ENCODE peak calls at places on chromosomes 16 and 17, in seven cellular contexts. One of them, this sample, is unnamed.

GRCh38 chr16:69123894-69124293 is 8.5 kb downstream of the CHTF8 start:
- DNase-seq in body of pancreas: peak; percentile 76
- DNase-seq in heart left ventricle: peak; percentile 67
- DNase-seq in IMR-90: peak; percentile 76
- DNase-seq in Peyer's patch: no peak
- DNase-seq in GM12878: no peak
- DNase-seq in ovary: peak; percentile 71
- DNase-seq in this sample: no peak

GRCh38 chr17:64205804-64206203 is 57.3 kb downstream of the TEX2 start:
- DNase-seq in body of pancreas: no peak
- DNase-seq in heart left ventricle: no peak
- DNase-seq in IMR-90: peak; percentile 63
- DNase-seq in Peyer's patch: no peak
- DNase-seq in GM12878: no peak
- DNase-seq in ovary: no peak
- DNase-seq in this sample: no peak

GRCh38 chr16:83887088-83887487 is 11.8 kb upstream of the MLYCD start:
- DNase-seq in body of pancreas: peak; percentile 25
- DNase-seq in heart left ventricle: no peak
- DNase-seq in IMR-90: no peak
- DNase-seq in Peyer's patch: no peak
- DNase-seq in GM12878: no peak
- DNase-seq in ovary: no peak
- DNase-seq in this sample: no peak

GRCh38 chr17:65683428-65683827 is 122.0 kb upstream of the AXIN2 start:
- DNase-seq in body of pancreas: no peak
- DNase-seq in heart left ventricle: no peak
- DNase-seq in IMR-90: no peak
- DNase-seq in Peyer's patch: no peak
- DNase-seq in GM12878: no peak
- DNase-seq in ovary: no peak
- DNase-seq in this sample: no peak

GRCh38 chr17:7261377-7262191 is 694 bp downstream of the CLDN7 start:
- DNase-seq in body of pancreas: peak; percentile 38
- DNase-seq in heart left ventricle: no peak
- DNase-seq in IMR-90: no peak
- DNase-seq in Peyer's patch: peak; percentile 64
- DNase-seq in GM12878: no peak
- DNase-seq in ovary: no peak
- DNase-seq in this sample: peak; percentile 42

GRCh38 chr16:68399456-68399855 is 48.9 kb downstream of the SMPD3 start:
- DNase-seq in body of pancreas: no peak
- DNase-seq in heart left ventricle: no peak
- DNase-seq in IMR-90: peak; percentile 2
- DNase-seq in Peyer's patch: peak; percentile 15
- DNase-seq in GM12878: no peak
- DNase-seq in ovary: no peak
- DNase-seq in this sample: no peak

GRCh38 chr16:85602402-85602801 is 10.7 kb upstream of the GSE1 start:
- DNase-seq in body of pancreas: no peak
- DNase-seq in heart left ventricle: no peak
- DNase-seq in IMR-90: no peak
- DNase-seq in Peyer's patch: no peak
- DNase-seq in GM12878: no peak
- DNase-seq in ovary: no peak
- DNase-seq in this sample: no peak

GRCh38 chr17:19672009-19672837 is 23.7 kb downstream of the ALDH3A2 start:
- DNase-seq in body of pancreas: peak; percentile 65
- DNase-seq in heart left ventricle: peak; percentile 62
- DNase-seq in IMR-90: peak; percentile 8
- DNase-seq in Peyer's patch: peak; percentile 57
- DNase-seq in GM12878: no peak
- DNase-seq in ovary: no peak
- DNase-seq in this sample: peak; percentile 87

GRCh38 chr17:40561871-40562611 is 3.2 kb downstream of the CCR7 start:
- DNase-seq in body of pancreas: no peak
- DNase-seq in heart left ventricle: no peak
- DNase-seq in IMR-90: no peak
- DNase-seq in Peyer's patch: peak; percentile 18
- DNase-seq in GM12878: peak; percentile 78
- DNase-seq in ovary: no peak
- DNase-seq in this sample: peak; percentile 29

GRCh38 chr17:61635913-61636432 is 45.0 kb upstream of the NACA2 start:
- DNase-seq in body of pancreas: peak; percentile 49
- DNase-seq in heart left ventricle: no peak
- DNase-seq in IMR-90: peak; percentile 66
- DNase-seq in Peyer's patch: no peak
- DNase-seq in GM12878: peak; percentile 35
- DNase-seq in ovary: no peak
- DNase-seq in this sample: peak; percentile 51

GRCh38 chr17:69567130-69567529 is 152.6 kb downstream of the MAP2K6 start:
- DNase-seq in body of pancreas: no peak
- DNase-seq in heart left ventricle: no peak
- DNase-seq in IMR-90: peak; percentile 31
- DNase-seq in Peyer's patch: no peak
- DNase-seq in GM12878: no peak
- DNase-seq in ovary: no peak
- DNase-seq in this sample: no peak

GRCh38 chr16:12449795-12450194 is 353.9 kb downstream of the CPPED1 start:
- DNase-seq in body of pancreas: no peak
- DNase-seq in heart left ventricle: no peak
- DNase-seq in IMR-90: peak; percentile 24
- DNase-seq in Peyer's patch: no peak
- DNase-seq in GM12878: no peak
- DNase-seq in ovary: no peak
- DNase-seq in this sample: no peak

GRCh38 chr16:9597967-9598730 is 506.7 kb downstream of the HAPSTR1 start:
- DNase-seq in body of pancreas: no peak
- DNase-seq in heart left ventricle: no peak
- DNase-seq in IMR-90: no peak
- DNase-seq in Peyer's patch: no peak
- DNase-seq in GM12878: no peak
- DNase-seq in ovary: no peak
- DNase-seq in this sample: no peak

GRCh38 chr17:6506679-6507231 is 49.6 kb downstream of the PITPNM3 start:
- DNase-seq in body of pancreas: no peak
- DNase-seq in heart left ventricle: no peak
- DNase-seq in IMR-90: no peak
- DNase-seq in Peyer's patch: peak; percentile 60
- DNase-seq in GM12878: no peak
- DNase-seq in ovary: no peak
- DNase-seq in this sample: no peak

GRCh38 chr17:75720656-75721462 is at the start of gene ITGB4:
- DNase-seq in body of pancreas: peak; percentile 91
- DNase-seq in heart left ventricle: peak; percentile 33
- DNase-seq in IMR-90: no peak
- DNase-seq in Peyer's patch: peak; percentile 94
- DNase-seq in GM12878: no peak
- DNase-seq in ovary: no peak
- DNase-seq in this sample: peak; percentile 65

GRCh38 chr17:50956409-50956749 is 90.2 kb upstream of the TOB1 start:
- DNase-seq in body of pancreas: no peak
- DNase-seq in heart left ventricle: no peak
- DNase-seq in IMR-90: no peak
- DNase-seq in Peyer's patch: no peak
- DNase-seq in GM12878: no peak
- DNase-seq in ovary: no peak
- DNase-seq in this sample: no peak

DNA sequence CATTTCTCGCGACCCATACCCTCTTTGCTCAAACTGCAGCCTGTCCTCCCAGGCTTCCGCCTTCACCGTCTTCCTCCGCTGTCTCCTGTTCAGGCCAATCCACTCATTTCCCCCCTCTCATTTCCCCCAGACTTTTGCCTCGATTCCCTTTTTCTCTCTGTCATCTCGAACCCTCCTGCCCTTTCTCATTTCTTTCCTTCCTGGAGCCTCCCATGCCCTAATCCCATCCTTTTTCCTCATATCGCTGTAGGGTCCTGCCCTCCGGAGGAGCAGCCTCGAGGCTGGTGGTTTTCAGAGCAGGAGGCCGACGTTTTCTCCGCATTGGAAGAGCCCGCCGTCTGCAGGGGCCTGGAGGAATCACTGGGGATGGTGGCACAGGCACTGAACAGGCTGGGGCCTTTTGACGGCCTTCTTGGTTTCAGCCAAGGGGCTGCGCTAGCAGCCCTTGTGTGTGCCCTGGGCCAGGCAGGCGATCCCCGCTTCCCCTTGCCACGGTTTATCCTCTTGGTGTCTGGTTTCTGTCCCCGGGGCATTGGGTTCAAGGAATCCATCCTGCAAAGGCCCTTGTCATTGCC is 620 bp downstream of the OVCA2 start:
- DNase-seq in body of pancreas: no peak
- DNase-seq in heart left ventricle: no peak
- DNase-seq in IMR-90: no peak
- DNase-seq in Peyer's patch: no peak
- DNase-seq in GM12878: no peak
- DNase-seq in ovary: no peak
- DNase-seq in this sample: no peak
- TF ChIP-seq CTCF in body of pancreas: no peak
- TF ChIP-seq CTCF in heart left ventricle: no peak
- TF ChIP-seq CTCF in IMR-90: peak; percentile 15
- TF ChIP-seq CTCF in Peyer's patch: no peak
- TF ChIP-seq CTCF in GM12878: peak; percentile 5
- TF ChIP-seq CTCF in ovary: no peak
- TF ChIP-seq CTCF in this sample: no peak

GRCh38 chr16:81313731-81314602 is 795 bp upstream of the GAN start:
- DNase-seq in body of pancreas: no peak
- DNase-seq in heart left ventricle: no peak
- DNase-seq in IMR-90: no peak
- DNase-seq in Peyer's patch: no peak
- DNase-seq in GM12878: no peak
- DNase-seq in ovary: no peak
- DNase-seq in this sample: no peak

GRCh38 chr16:81315271-81316175 is 761 bp downstream of the GAN start:
- DNase-seq in body of pancreas: peak; percentile 58
- DNase-seq in heart left ventricle: peak; percentile 67
- DNase-seq in IMR-90: peak; percentile 51
- DNase-seq in Peyer's patch: peak; percentile 81
- DNase-seq in GM12878: no peak
- DNase-seq in ovary: peak; percentile 54
- DNase-seq in this sample: peak; percentile 74

GRCh38 chr16:81311762-81312161 is 3.0 kb upstream of the GAN start:
- DNase-seq in body of pancreas: no peak
- DNase-seq in heart left ventricle: no peak
- DNase-seq in IMR-90: no peak
- DNase-seq in Peyer's patch: no peak
- DNase-seq in GM12878: no peak
- DNase-seq in ovary: no peak
- DNase-seq in this sample: no peak

GRCh38 chr16:81316176-81316496 is 1.4 kb downstream of the GAN start:
- DNase-seq in body of pancreas: no peak
- DNase-seq in heart left ventricle: no peak
- DNase-seq in IMR-90: no peak
- DNase-seq in Peyer's patch: no peak
- DNase-seq in GM12878: no peak
- DNase-seq in ovary: no peak
- DNase-seq in this sample: no peak

GRCh38 chr16:81314603-81315270 is at the start of gene GAN:
- DNase-seq in body of pancreas: peak; percentile 96
- DNase-seq in heart left ventricle: peak; percentile 96
- DNase-seq in IMR-90: peak; percentile 95
- DNase-seq in Peyer's patch: peak; percentile 96
- DNase-seq in GM12878: peak; percentile 82
- DNase-seq in ovary: peak; percentile 93
- DNase-seq in this sample: peak; percentile 97
- TF ChIP-seq POLR2A in body of pancreas: peak; percentile 87
- TF ChIP-seq POLR2A in heart left ventricle: peak; percentile 67
- TF ChIP-seq POLR2A in IMR-90: peak; percentile 75
- TF ChIP-seq POLR2A in Peyer's patch: peak; percentile 94
- TF ChIP-seq POLR2A in GM12878: peak; percentile 88
- TF ChIP-seq POLR2A in ovary: peak; percentile 87
- TF ChIP-seq POLR2A in this sample: peak; percentile 91

DNA sequence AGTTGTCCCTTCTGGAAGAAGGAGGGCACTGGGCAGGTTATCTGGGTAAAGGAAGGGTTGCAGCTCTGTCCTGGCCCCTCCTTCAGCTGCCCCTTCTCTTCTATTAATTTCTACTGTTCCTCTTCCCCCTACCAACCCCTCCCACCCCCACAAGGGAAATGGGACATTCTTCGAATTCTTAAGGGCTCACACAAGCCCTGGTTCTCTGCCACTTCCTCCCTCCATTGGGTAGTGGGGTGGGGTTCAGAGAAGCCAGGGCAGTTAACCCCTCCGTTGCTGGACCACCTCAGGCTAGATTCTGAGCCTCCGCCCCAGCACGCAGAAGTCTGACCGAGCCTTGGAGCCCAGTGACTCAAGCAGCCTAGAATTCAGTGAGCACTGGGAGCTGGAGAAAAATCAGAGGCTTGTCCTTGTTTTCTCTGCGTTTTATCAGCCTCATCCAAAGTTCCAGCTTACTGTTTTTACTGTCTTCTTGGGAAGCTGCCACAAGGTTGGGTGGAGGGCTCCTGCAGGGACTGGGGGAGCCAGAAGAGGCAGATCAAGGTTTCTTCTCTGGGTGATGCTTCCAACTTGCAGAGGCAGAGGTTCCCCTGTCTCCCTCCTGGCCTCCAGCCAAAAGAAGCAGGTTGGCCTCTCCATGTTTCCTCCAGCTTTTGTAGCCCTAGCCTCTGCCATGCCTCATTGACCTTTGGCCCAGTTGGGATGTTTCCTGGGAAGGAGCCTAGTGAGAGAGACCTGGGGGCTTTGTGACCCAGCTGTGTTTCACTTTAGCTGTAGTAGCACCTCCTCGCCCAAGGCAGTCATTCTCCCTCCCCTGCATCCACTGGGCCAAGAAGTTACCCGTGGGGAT is 10.2 kb downstream of the LASP1 start:
- DNase-seq in body of pancreas: peak; percentile 68
- DNase-seq in heart left ventricle: peak; percentile 63
- DNase-seq in IMR-90: peak; percentile 83
- DNase-seq in Peyer's patch: no peak
- DNase-seq in GM12878: no peak
- DNase-seq in ovary: peak; percentile 70
- DNase-seq in this sample: no peak
- H3K4me1 ChIP-seq in body of pancreas: peaks cover 69% of the 10 kb centered on the region
- H3K4me1 ChIP-seq in heart left ventricle: peaks cover 9% of the 10 kb centered on the region
- H3K4me1 ChIP-seq in IMR-90: peaks cover 59% of the 10 kb centered on the region
- H3K4me1 ChIP-seq in Peyer's patch: peaks cover 24% of the 10 kb centered on the region
- H3K4me1 ChIP-seq in GM12878: peaks cover 42% of the 10 kb centered on the region
- H3K4me1 ChIP-seq in ovary: peaks cover 32% of the 10 kb centered on the region
- H3K4me1 ChIP-seq in this sample: peaks cover 64% of the 10 kb centered on the region

DNA sequence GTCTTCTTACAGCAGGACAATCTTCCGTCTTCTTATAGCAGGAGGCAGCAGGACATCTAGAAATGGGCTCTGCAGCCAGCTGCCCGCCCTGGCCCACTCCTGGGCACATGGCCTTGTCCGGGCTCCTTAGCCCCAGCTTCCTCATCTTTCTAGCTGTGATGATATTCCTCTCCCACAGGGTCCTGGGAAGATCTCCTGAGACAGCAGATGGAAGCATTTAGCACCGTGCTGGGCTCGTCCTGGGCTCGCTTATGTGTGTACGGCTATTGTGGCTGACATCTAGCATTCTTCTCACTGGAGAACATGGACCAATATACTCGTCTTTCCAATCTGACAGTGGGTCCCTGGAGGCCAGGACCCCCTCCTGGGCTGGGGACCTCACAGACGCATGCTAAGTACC is 48.5 kb downstream of the TIMM22 start:
- DNase-seq in body of pancreas: no peak
- DNase-seq in heart left ventricle: peak; percentile 29
- DNase-seq in IMR-90: no peak
- DNase-seq in Peyer's patch: no peak
- DNase-seq in GM12878: no peak
- DNase-seq in ovary: no peak
- DNase-seq in this sample: peak; percentile 18
- TF ChIP-seq CTCF in body of pancreas: no peak
- TF ChIP-seq CTCF in heart left ventricle: no peak
- TF ChIP-seq CTCF in IMR-90: no peak
- TF ChIP-seq CTCF in Peyer's patch: no peak
- TF ChIP-seq CTCF in GM12878: no peak
- TF ChIP-seq CTCF in ovary: no peak
- TF ChIP-seq CTCF in this sample: no peak

This sample was measured in right lobe of liver.